ENCODE peak calls at places on chromosome 9, in four cellular contexts. R, V, T and Q are unnamed samples.

GRCh38 chr9:107929439-107929838 is 439.9 kb upstream of the KLF4 start:
- DNase-seq in R (peak; percentile 72), V (peak; percentile 53), T (peak; percentile 70), Q (no peak)

GRCh38 chr9:73720601-73721000 is 568.9 kb downstream of the ANXA1 start:
- DNase-seq in R (no peak), V (no peak), T (no peak), Q (no peak)

GRCh38 chr9:93825348-93826115 is 129.6 kb downstream of the BARX1 start:
- DNase-seq in R (no peak), V (no peak), T (no peak), Q (no peak)

GRCh38 chr9:129160712-129161533 is 17.1 kb downstream of the IER5L start:
- DNase-seq in R (no peak), V (no peak), T (no peak), Q (no peak)

GRCh38 chr9:130289711-130290241 is 24.2 kb downstream of the HMCN2 start:
- DNase-seq in R (no peak), V (no peak), T (peak; percentile 78), Q (no peak)

GRCh38 chr9:68775003-68775730 is 70.1 kb downstream of the PIP5K1B start:
- DNase-seq in R (no peak), V (peak; percentile 32), T (peak; percentile 46), Q (no peak)

GRCh38 chr9:94927762-94928158 is 201.3 kb downstream of the AOPEP start:
- DNase-seq in R (no peak), V (no peak), T (no peak), Q (no peak)

GRCh38 chr9:107465467-107466451 is 23.8 kb downstream of the KLF4 start:
- DNase-seq in R (peak; percentile 64), V (peak; percentile 50), T (peak; percentile 88), Q (peak; percentile 83)

GRCh38 chr9:129071526-129072131 is 9.3 kb upstream of the DOLPP1 start:
- DNase-seq in R (no peak), V (no peak), T (no peak), Q (no peak)

GRCh38 chr9:107222020-107222522 is 61.0 kb upstream of the RAD23B start:
- DNase-seq in R (no peak), V (no peak), T (no peak), Q (no peak)

GRCh38 chr9:136903041-136903554 is 16.8 kb downstream of the TRAF2 start:
- DNase-seq in R (no peak), V (no peak), T (no peak), Q (no peak)
- H3K27ac ChIP-seq in R (peak overlapping the region; percentile 86), V (peak overlapping the region; percentile 94), T (peak overlapping the region; percentile 92), Q (peak overlapping the region; percentile 80)

DNA sequence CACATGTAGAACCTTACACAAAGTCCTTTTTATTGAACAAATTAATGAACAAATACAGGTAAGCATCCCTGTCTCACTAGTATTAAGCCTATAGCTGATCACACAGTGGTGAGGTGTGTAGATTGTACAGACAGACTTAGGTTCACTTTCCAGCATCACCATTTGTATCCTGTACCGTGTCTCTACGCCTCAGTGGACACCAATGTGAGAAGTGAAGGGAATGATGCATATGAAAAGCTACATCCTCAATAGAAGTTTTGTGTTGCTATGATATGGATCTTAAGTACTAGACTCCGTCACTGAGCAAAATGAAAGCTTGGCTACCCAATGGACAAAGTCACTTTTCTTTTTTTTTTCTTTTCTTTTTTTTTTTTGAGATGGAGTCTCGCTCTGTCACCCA is 46.6 kb downstream of the UGCG start:
- DNase-seq in R (no peak), V (no peak), T (no peak), Q (no peak)
- TF ChIP-seq CTCF in R (no peak), V (no peak), T (no peak), Q (no peak)

GRCh38 chr9:113222482-113222841 is 1.1 kb downstream of the SLC31A1 start:
- DNase-seq in R (no peak), V (peak; percentile 25), T (no peak), Q (peak; percentile 20)

GRCh38 chr9:113221800-113222481 is 597 bp downstream of the SLC31A1 start:
- DNase-seq in R (no peak), V (no peak), T (no peak), Q (peak; percentile 38)

GRCh38 chr9:113221003-113221799 is at the start of the genes FKBP15 and SLC31A1:
- DNase-seq in R (peak; percentile 95), V (peak; percentile 99), T (peak; percentile 98), Q (peak; percentile 100)

GRCh38 chr9:113220467-113221002 is 542 bp downstream of the FKBP15 start:
- DNase-seq in R (no peak), V (no peak), T (no peak), Q (peak; percentile 20)

DNA sequence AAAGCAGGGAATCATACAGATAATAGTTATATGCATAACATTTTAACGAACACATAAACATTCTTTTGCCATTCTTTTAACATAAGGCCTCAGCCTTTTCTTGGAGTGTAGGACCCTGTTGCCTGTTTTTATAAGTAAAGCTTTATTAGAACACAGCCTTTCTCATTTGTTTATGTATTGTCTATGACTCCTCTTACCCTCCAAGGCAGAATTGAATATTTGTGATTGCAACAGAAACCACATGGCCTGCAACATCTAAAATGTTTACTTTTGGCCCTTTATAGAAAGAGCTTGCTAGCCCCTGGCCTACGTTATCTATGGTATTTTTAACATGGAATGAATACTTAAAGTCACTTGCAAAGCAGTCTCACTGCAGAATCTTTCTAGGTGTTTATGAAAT is 2.6 kb downstream of the SLC31A1 start:
- DNase-seq in R (no peak), V (peak; percentile 17), T (no peak), Q (no peak)
- H3K27ac ChIP-seq in R (no peak overlapping the region), V (no peak overlapping the region), T (no peak overlapping the region), Q (no peak overlapping the region)

DNA sequence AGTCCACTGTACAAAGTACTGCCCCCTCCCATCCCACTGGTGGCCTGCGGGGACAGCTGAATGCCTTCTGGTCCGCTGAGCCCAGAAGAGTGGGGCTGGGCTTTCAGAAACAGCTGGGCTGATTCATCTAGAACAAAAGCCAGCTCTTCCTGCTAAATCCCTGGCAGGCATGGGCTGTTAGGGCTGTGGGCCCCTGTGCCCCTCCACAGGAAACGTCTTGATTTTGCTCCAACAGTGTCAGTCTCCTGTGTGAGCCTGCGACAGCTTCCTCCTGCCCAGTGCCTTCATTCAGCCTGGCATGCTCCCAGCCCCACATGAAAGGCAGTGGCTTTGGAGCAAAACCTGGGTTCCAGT is 6.9 kb upstream of the GSN start:
- DNase-seq in R (no peak), V (no peak), T (no peak), Q (no peak)
- TF ChIP-seq CTCF in R (no peak), V (no peak), T (no peak), Q (no peak)

GRCh38 chr9:127884976-127885490 is 7.6 kb upstream of the AK1 start:
- DNase-seq in R (no peak), V (no peak), T (no peak), Q (no peak)
- H3K27ac ChIP-seq in R (peak overlapping the region; percentile 63), V (no peak overlapping the region), T (peak overlapping the region; percentile 36), Q (peak overlapping the region; percentile 48)

GRCh38 chr9:103323699-103324098 is 328.6 kb downstream of the CYLC2 start:
- DNase-seq in R (no peak), V (no peak), T (no peak), Q (no peak)

DNA sequence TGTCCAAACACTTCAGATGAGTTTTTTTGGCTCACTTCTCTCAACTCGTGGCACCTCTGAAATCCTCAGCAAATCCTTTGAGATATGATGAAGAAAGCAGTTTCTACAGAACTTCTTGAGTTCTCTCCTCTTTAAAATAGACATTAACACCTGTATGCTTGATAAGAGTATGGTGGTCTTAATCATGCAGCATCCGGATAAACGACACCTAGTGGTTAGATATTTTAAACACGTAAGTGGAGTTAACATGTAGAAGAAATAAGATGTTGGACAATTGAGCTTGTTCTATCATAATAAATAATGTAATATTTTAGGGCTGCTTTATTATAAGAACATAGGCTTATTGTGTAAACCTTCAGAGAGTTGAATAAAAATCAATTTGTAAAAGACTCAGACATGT is 324.8 kb downstream of the CYLC2 start:
- DNase-seq in R (no peak), V (no peak), T (no peak), Q (peak; percentile 13)
- TF ChIP-seq CTCF in R (no peak), V (no peak), T (no peak), Q (peak; percentile 10)